ENCODE peak calls at places on chromosomes 12 and 14, in eight cellular contexts. O is nephron progenitor cell, E is GM20000, B is right lobe of liver, M is heart right ventricle, A is AG04450, F is choroid plexus epithelial cell, X is IMR-90. R is an unnamed sample.

GRCh38 chr12:43069768-43070221 is 480.2 kb upstream of the PRICKLE1 start:
- DNase-seq in F (peak), A (no peak), E (no peak), M (peak), O (no peak), X (peak), B (peak), R (no peak)

GRCh38 chr14:33596211-33597080 is 354.4 kb downstream of the EGLN3 start:
- DNase-seq in X (no peak), O (no peak), B (no peak), E (no peak), A (no peak), F (no peak), M (no peak), R (no peak)

GRCh38 chr12:57852620-57853509 is 6.3 kb upstream of the CTDSP2 start:
- DNase-seq in X (no peak), O (peak), M (peak), B (no peak), F (no peak), A (no peak), E (no peak), R (no peak)

GRCh38 chr12:131923260-131923659 is 5.8 kb upstream of the PUS1 start:
- DNase-seq in X (no peak), F (no peak), O (no peak), A (no peak), M (no peak), E (peak), B (no peak), R (peak)

GRCh38 chr14:80522936-80523335 is 311.6 kb upstream of the DIO2 start:
- DNase-seq in X (peak), O (no peak), A (no peak), E (no peak), M (no peak), B (no peak), F (peak), R (no peak)

GRCh38 chr14:72909163-72909562 is 15.3 kb upstream of the DPF3 start:
- DNase-seq in B (no peak), E (no peak), O (no peak), X (no peak), F (no peak), A (no peak), M (no peak), R (no peak)

GRCh38 chr12:47773062-47773857 is at the start of gene SLC48A1:
- DNase-seq in E (peak), O (peak), M (peak), A (no peak), B (peak), F (peak), X (peak), R (peak)

GRCh38 chr14:51209457-51209856 is 30.6 kb upstream of the TMX1 start:
- DNase-seq in O (no peak), E (no peak), F (no peak), B (no peak), M (no peak), X (no peak), A (no peak), R (no peak)

GRCh38 chr12:57868870-57869609 is 22.5 kb upstream of the CTDSP2 start:
- DNase-seq in F (no peak), B (no peak), M (peak), O (peak), E (no peak), A (no peak), X (no peak), R (no peak)

GRCh38 chr12:127280393-127281275 is 986.3 kb upstream of the TMEM132C start:
- DNase-seq in M (peak), X (no peak), B (peak), O (peak), E (peak), F (peak), A (no peak), R (peak)

GRCh38 chr12:6843118-6843902 is 2.6 kb downstream of the GNB3 start:
- DNase-seq in F (no peak), M (no peak), X (no peak), B (no peak), A (no peak), O (no peak), E (no peak), R (no peak)

GRCh38 chr12:93058280-93058679 is 129.2 kb upstream of the EEA1 start:
- DNase-seq in F (no peak), O (no peak), M (no peak), E (no peak), B (no peak), A (no peak), X (no peak), R (no peak)

GRCh38 chr14:68458840-68459469 is 333.9 kb downstream of the ZFP36L1 start:
- DNase-seq in O (no peak), A (no peak), B (peak), E (no peak), M (no peak), X (peak), F (peak), R (no peak)

GRCh38 chr14:69268763-69269162 is 8.8 kb downstream of the GALNT16 start:
- DNase-seq in F (peak), O (no peak), A (no peak), X (peak), M (no peak), B (no peak), E (no peak), R (no peak)

GRCh38 chr12:76586764-76587395 is 27.3 kb upstream of the OSBPL8 start:
- DNase-seq in E (peak), F (peak), B (no peak), M (no peak), O (peak), A (peak), X (peak), R (no peak)

GRCh38 chr12:20716037-20716436 is 20.9 kb downstream of the SLCO1C1 start:
- DNase-seq in A (no peak), B (no peak), M (no peak), X (no peak), O (no peak), E (no peak), F (no peak), R (no peak)

GRCh38 chr12:22535038-22535437 is 9.3 kb downstream of the C2CD5 start:
- DNase-seq in O (no peak), A (no peak), E (no peak), M (no peak), X (no peak), F (no peak), B (no peak), R (no peak)

GRCh38 chr14:81423504-81423903 is 23.4 kb upstream of the STON2 start:
- DNase-seq in A (no peak), M (peak), B (no peak), O (no peak), X (no peak), F (no peak), E (no peak), R (no peak)

GRCh38 chr12:94867066-94867855 is 136.2 kb downstream of the NDUFA12 start:
- DNase-seq in M (no peak), X (peak), O (no peak), E (peak), B (no peak), A (no peak), F (peak), R (peak)

GRCh38 chr12:48602192-48602989 is 32.5 kb upstream of the LALBA start:
- DNase-seq in A (no peak), F (no peak), M (no peak), O (no peak), E (no peak), X (no peak), B (no peak), R (no peak)

GRCh38 chr12:40055227-40055579 is 50.7 kb downstream of the SLC2A13 start:
- DNase-seq in X (peak), O (no peak), E (no peak), B (no peak), M (no peak), A (no peak), F (peak), R (no peak)

GRCh38 chr12:64475518-64475917 is 23.6 kb downstream of the TBK1 start:
- DNase-seq in B (no peak), E (no peak), F (no peak), M (no peak), O (no peak), X (no peak), A (no peak), R (no peak)

GRCh38 chr12:131862084-131862441 is 32.4 kb upstream of the ULK1 start:
- DNase-seq in M (no peak), X (no peak), E (no peak), F (no peak), O (no peak), B (peak), A (no peak), R (no peak)

GRCh38 chr14:82636426-82636825 is 1102.8 kb upstream of the SEL1L start:
- DNase-seq in A (no peak), F (no peak), M (no peak), B (no peak), O (no peak), E (no peak), X (no peak), R (no peak)

GRCh38 chr14:82641050-82641540 is 1107.4 kb upstream of the SEL1L start:
- DNase-seq in X (no peak), O (no peak), M (no peak), F (no peak), A (no peak), E (no peak), B (no peak), R (no peak)

DNA sequence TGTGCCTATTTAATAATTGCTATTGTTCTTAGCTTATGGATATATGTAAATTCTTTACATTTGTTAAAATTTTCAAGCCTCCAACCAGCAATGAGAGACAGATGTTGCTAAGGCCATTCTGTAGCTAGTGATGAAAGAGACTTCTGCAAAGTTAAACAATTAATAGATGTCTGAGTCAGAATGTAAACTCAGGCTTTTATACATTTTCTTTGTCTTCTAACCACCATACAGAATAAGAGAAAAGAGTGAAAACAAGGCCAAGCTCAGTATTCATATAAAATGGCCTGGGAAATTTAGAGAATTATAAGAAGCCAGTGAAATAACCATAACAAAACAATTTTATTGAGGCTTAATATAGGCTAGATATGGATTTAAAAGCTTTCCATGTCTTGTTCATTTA is 1102.3 kb upstream of the SEL1L start:
- DNase-seq in A (no peak), E (no peak), B (no peak), M (no peak), X (no peak), O (no peak), F (no peak), R (no peak)
- TF ChIP-seq CTCF in A (no peak), E (no peak), B (no peak), M (no peak), X (no peak), O (no peak), F (no peak), R (no peak)

GRCh38 chr12:1935242-1935641 is 16.8 kb upstream of the CACNA2D4 start:
- DNase-seq in F (no peak), E (no peak), M (no peak), O (no peak), A (no peak), B (peak), X (no peak), R (no peak)

GRCh38 chr12:1932264-1932777 is 13.9 kb upstream of the CACNA2D4 start:
- DNase-seq in F (peak), A (no peak), X (no peak), B (peak), O (no peak), E (no peak), M (peak), R (peak)

GRCh38 chr12:1934068-1934467 is 15.6 kb upstream of the CACNA2D4 start:
- DNase-seq in A (no peak), E (no peak), M (no peak), O (no peak), B (peak), F (no peak), X (no peak), R (peak)

GRCh38 chr12:1934831-1935230 is 16.4 kb upstream of the CACNA2D4 start:
- DNase-seq in E (no peak), A (no peak), M (no peak), B (peak), X (no peak), O (no peak), F (no peak), R (no peak)

GRCh38 chr12:1933342-1933992 is 15.0 kb upstream of the CACNA2D4 start:
- DNase-seq in F (peak), X (peak), O (peak), A (peak), E (peak), M (no peak), B (peak), R (peak)
- TF ChIP-seq CTCF in F (no peak), X (no peak), O (no peak), A (no peak), E (no peak), M (no peak), B (no peak), R (no peak)

DNA sequence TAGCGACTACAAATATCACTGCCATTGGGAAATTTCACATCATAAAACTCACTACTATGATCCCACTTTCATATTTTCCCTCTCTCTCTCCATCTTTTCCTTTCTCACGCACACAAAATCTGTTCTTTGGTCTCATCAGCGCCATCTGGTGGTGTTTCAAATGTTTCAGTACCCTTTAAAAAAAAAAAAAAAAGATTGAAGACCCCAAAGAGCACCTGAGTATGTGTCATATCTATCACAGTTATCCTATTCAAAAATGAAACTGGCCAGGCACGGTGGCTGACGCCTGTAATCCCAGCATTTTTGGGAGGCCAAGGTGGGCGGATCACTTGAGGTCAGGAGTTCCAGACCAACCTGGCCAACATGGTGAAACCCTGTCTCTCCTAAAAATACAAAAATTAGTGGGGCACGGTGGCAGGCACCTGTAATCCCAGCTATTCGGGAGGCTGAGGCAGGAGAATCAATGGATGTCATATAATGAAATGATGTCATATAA is 72.4 kb downstream of the TTC9 start:
- DNase-seq in B (no peak), A (peak), E (peak), M (no peak), X (peak), O (peak), F (peak), R (no peak)
- TF ChIP-seq CTCF in B (peak), A (peak), E (no peak), M (peak), X (peak), O (peak), F (peak), R (peak)

DNA sequence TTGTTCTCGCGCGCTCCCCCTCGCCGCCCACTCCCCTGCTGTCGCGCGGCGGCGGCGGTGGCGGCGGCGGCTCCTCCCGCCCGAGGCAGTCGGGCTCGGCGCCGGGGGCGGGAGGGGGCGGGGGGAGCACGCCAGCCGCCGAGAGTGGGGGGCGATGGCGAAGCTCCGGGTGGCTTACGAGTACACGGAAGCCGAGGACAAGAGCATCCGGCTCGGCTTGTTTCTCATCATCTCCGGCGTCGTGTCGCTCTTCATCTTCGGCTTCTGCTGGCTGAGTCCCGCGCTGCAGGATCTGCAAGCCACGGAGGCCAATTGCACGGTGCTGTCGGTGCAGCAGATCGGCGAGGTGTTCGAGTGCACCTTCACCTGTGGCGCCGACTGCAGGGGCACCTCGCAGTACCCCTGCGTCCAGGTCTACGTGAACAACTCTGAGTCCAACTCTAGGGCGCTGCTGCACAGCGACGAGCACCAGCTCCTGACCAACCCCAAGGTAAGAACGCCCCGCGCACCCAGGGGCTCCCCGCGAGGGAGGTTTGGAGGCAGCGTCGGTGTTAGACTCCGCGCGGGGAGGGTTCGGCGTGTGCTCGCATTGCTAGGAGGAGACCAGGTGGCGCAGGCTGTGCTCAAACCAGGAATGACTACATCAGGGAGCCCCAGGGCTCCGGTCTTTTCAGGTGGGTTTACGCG is 634 bp downstream of the KCNMB4 start:
- DNase-seq in X (peak), E (peak), F (peak), A (peak), B (peak), O (peak), M (peak), R (peak)
- TF ChIP-seq CTCF in X (no peak), E (no peak), F (no peak), A (no peak), B (no peak), O (no peak), M (no peak), R (no peak)

GRCh38 chr12:77741974-77742517 is 88.6 kb upstream of the NAV3 start:
- DNase-seq in F (no peak), B (no peak), M (no peak), E (no peak), O (no peak), X (no peak), A (no peak), R (no peak)

GRCh38 chr12:77734489-77734888 is 96.2 kb upstream of the NAV3 start:
- DNase-seq in F (peak), X (peak), M (no peak), A (no peak), E (no peak), B (no peak), O (no peak), R (no peak)

GRCh38 chr12:77736219-77736965 is 94.3 kb upstream of the NAV3 start:
- DNase-seq in O (no peak), A (no peak), X (no peak), E (no peak), B (no peak), F (no peak), M (no peak), R (no peak)
- TF ChIP-seq CTCF in O (no peak), A (no peak), X (no peak), E (peak), B (no peak), F (no peak), M (no peak), R (peak)

GRCh38 chr12:111686574-111687105 is 787 bp downstream of the ACAD10 start:
- DNase-seq in F (peak), X (peak), E (no peak), M (no peak), A (no peak), O (no peak), B (no peak), R (no peak)

GRCh38 chr12:111687255-111687654 is 1.4 kb downstream of the ACAD10 start:
- DNase-seq in M (no peak), E (peak), F (peak), B (no peak), O (no peak), A (no peak), X (no peak), R (peak)

GRCh38 chr12:111685322-111685810 is 390 bp downstream of the BRAP start:
- DNase-seq in O (no peak), X (no peak), B (no peak), A (no peak), M (no peak), F (no peak), E (no peak), R (peak)

GRCh38 chr12:111687952-111688351 is 2.1 kb downstream of the ACAD10 start:
- DNase-seq in X (no peak), B (no peak), A (no peak), M (no peak), F (no peak), O (no peak), E (no peak), R (no peak)

DNA sequence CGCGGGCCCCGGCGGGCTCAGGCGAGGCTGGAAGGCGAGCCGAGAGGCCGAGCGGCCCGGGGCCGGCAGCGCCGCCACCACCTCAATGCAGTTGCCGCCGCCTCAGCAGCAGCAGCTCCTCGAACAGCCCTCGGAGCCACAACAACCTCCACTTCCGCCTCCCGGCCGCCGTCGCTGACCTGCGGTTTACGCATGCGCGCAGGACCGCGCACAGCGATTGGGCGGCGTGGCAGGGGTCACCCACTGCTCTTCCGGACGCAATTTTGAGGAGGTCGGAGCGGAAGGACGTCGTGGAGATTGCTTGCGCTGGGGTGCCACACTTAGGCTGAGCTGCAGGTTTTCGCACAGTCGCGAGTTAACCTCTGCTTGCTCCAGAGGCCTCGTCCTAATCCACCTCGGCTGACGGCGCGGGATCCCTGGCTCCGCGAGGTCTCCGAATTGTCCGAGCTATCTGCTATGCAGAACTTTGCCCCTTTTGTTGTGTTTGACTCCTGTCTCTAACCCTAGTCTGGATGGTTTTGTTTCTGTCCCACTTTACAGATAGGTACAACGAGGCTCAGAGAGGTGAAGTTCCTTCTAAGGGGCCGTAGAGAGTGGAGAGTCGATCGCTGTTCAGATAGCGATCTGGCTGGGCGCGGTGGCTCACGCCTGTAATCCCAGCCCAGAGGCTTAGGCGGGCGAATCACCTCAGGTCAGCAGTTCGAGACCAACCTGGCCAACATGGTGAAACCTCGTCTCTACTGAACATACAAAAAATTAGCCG is at the start of the genes ACAD10 and BRAP:
- DNase-seq in M (peak), X (peak), A (peak), F (peak), O (peak), E (peak), B (peak), R (peak)
- TF ChIP-seq CTCF in M (no peak), X (no peak), A (no peak), F (no peak), O (no peak), E (no peak), B (no peak), R (no peak)

GRCh38 chr12:125229878-125230530 is 164.8 kb downstream of the AACS start:
- DNase-seq in M (no peak), B (no peak), X (no peak), E (no peak), F (no peak), A (no peak), O (no peak), R (no peak)
- TF ChIP-seq CTCF in M (no peak), B (no peak), X (no peak), E (no peak), F (no peak), A (no peak), O (no peak), R (no peak)

R was measured in GM13977.